ENCODE peak calls at places on chromosomes 5 and 9, in four cellular contexts. U is frontal cortex, K is fibroblast of lung, Q is HuH-7.5. O is an unnamed sample.

GRCh38 chr5:133295520-133295919 is 243.7 kb downstream of the HSPA4 start:
- DNase-seq in U (no peak), K (no peak), Q (no peak), O (no peak)

GRCh38 chr9:131050831-131051230 is 41.9 kb downstream of the LAMC3 start:
- DNase-seq in U (no peak), K (no peak), Q (no peak), O (no peak)

GRCh38 chr9:137319434-137319975 is 17.4 kb upstream of the NRARP start:
- DNase-seq in U (no peak), K (no peak), Q (peak), O (no peak)

GRCh38 chr5:169592937-169593650 is 9.5 kb downstream of the SPDL1 start:
- DNase-seq in U (no peak), K (no peak), Q (no peak), O (no peak)

GRCh38 chr9:96052703-96053102 is 177.2 kb downstream of the ERCC6L2 start:
- DNase-seq in U (no peak), K (no peak), Q (no peak), O (no peak)

GRCh38 chr5:73757421-73757820 is 131.4 kb downstream of the ARHGEF28 start:
- DNase-seq in U (no peak), K (no peak), Q (no peak), O (no peak)

GRCh38 chr9:1208185-1208584 is 158.0 kb downstream of the DMRT2 start:
- DNase-seq in U (no peak), K (peak), Q (no peak), O (no peak)

GRCh38 chr5:96601811-96602244 is 60.3 kb upstream of the CAST start:
- DNase-seq in U (no peak), K (peak), Q (peak), O (peak)

GRCh38 chr5:157994271-157994691 is 135.3 kb upstream of the CLINT1 start:
- DNase-seq in U (no peak), K (no peak), Q (no peak), O (peak)

GRCh38 chr9:114655689-114656088 is 1.9 kb downstream of the TEX53 start:
- DNase-seq in U (no peak), K (peak), Q (no peak), O (no peak)

GRCh38 chr5:122152266-122152900 is 23.0 kb downstream of the ZNF474 start:
- DNase-seq in U (no peak), K (no peak), Q (no peak), O (no peak)

GRCh38 chr9:124908098-124908497 is 32.8 kb downstream of the GOLGA1 start:
- DNase-seq in U (no peak), K (no peak), Q (no peak), O (no peak)

GRCh38 chr5:93581738-93582414 is 857 bp upstream of the NR2F1-AS1 start:
- DNase-seq in U (no peak), K (peak), Q (no peak), O (no peak)

GRCh38 chr5:66848749-66849641 is 252.8 kb downstream of the MAST4 start:
- DNase-seq in U (no peak), K (peak), Q (no peak), O (no peak)

GRCh38 chr9:114028646-114029045 is 49.5 kb downstream of the AMBP start:
- DNase-seq in U (no peak), K (no peak), Q (no peak), O (no peak)

GRCh38 chr9:93111371-93112115 is 15.5 kb downstream of the CARD19 start:
- DNase-seq in U (no peak), K (peak), Q (no peak), O (no peak)

GRCh38 chr5:74541381-74541781 is 99.1 kb downstream of the ENC1 start:
- DNase-seq in U (no peak), K (no peak), Q (no peak), O (no peak)

GRCh38 chr9:99259231-99259918 is 37.3 kb downstream of the SEC61B start:
- DNase-seq in U (peak), K (peak), Q (no peak), O (no peak)

GRCh38 chr9:91577540-91577939 is 153.9 kb upstream of the NFIL3 start:
- DNase-seq in U (no peak), K (no peak), Q (no peak), O (no peak)

GRCh38 chr5:167840736-167841135 is 450.7 kb upstream of the WWC1 start:
- DNase-seq in U (no peak), K (no peak), Q (no peak), O (no peak)

GRCh38 chr9:115671236-115671770 is 482.3 kb upstream of the PAPPA start:
- DNase-seq in U (no peak), K (no peak), Q (no peak), O (no peak)

GRCh38 chr9:120688758-120689157 is 25.5 kb downstream of the MEGF9 start:
- DNase-seq in U (no peak), K (no peak), Q (no peak), O (no peak)

GRCh38 chr5:81854915-81855314 is 104.0 kb upstream of the SSBP2 start:
- DNase-seq in U (no peak), K (no peak), Q (no peak), O (no peak)

GRCh38 chr9:69122086-69122390 is 52.0 kb upstream of the TJP2 start:
- DNase-seq in U (peak), K (peak), Q (peak), O (peak)

GRCh38 chr9:31336391-31336790 is 1048.1 kb upstream of the ACO1 start:
- DNase-seq in U (no peak), K (no peak), Q (no peak), O (no peak)

GRCh38 chr5:8227114-8227513 is 358.2 kb downstream of the MTRR start:
- DNase-seq in U (no peak), K (no peak), Q (no peak), O (no peak)

GRCh38 chr5:10018670-10019069 is 231.0 kb downstream of the ATPSCKMT start:
- DNase-seq in U (no peak), K (peak), Q (no peak), O (no peak)

GRCh38 chr5:14574891-14575496 is 6.6 kb upstream of the OTULINL start:
- DNase-seq in U (no peak), K (no peak), Q (no peak), O (no peak)

GRCh38 chr9:91211919-91212318 is 149.8 kb downstream of the AUH start:
- DNase-seq in U (no peak), K (no peak), Q (no peak), O (no peak)

GRCh38 chr9:130542038-130542437 is 37.3 kb upstream of the FUBP3 start:
- DNase-seq in U (no peak), K (no peak), Q (no peak), O (no peak)

GRCh38 chr5:34627794-34628193 is 28.3 kb upstream of the RAI14 start:
- DNase-seq in U (no peak), K (peak), Q (no peak), O (no peak)

GRCh38 chr9:134863941-134864820 is 16.4 kb upstream of the FCN2 start:
- DNase-seq in U (no peak), K (no peak), Q (no peak), O (no peak)

GRCh38 chr5:100762163-100762562 is 140.9 kb downstream of the ST8SIA4 start:
- DNase-seq in U (no peak), K (peak), Q (no peak), O (no peak)

GRCh38 chr5:60287174-60287771 is 393.7 kb upstream of the PDE4D start:
- DNase-seq in U (no peak), K (peak), Q (peak), O (no peak)

GRCh38 chr9:16221350-16221749 is 649.1 kb downstream of the BNC2 start:
- DNase-seq in U (no peak), K (no peak), Q (no peak), O (no peak)

O was measured in effector CD4-positive, alpha-beta T cell.